ENCODE peak calls at places on chromosome 22, in nine cellular contexts. P is stomach, W is A549, L is tibial nerve, V is ovary, M is sigmoid colon, C is upper lobe of left lung, K is esophagus muscularis mucosa, B is suprapubic skin. I is an unnamed sample.

GRCh38 chr22:50656122-50657070 is 16.2 kb upstream of the SHANK3 start:
- DNase-seq in M (peak), V (no peak), L (no peak), B (no peak), P (no peak), K (no peak), C (peak), W (peak), I (no peak)

GRCh38 chr22:30290679-30291333 is 1.5 kb upstream of the CASTOR1 start:
- DNase-seq in W (no peak), B (peak), C (peak), V (peak), L (peak), P (peak), K (peak), M (peak), I (peak)

GRCh38 chr22:39518996-39519680 is 1.2 kb upstream of the ATF4 start:
- DNase-seq in W (peak), L (no peak), K (no peak), V (no peak), B (no peak), C (no peak), P (no peak), M (no peak), I (peak)

GRCh38 chr22:29617922-29618629 is 14.6 kb downstream of the NF2 start:
- DNase-seq in P (no peak), B (no peak), M (no peak), W (no peak), C (no peak), V (no peak), L (no peak), K (no peak), I (no peak)

GRCh38 chr22:28024422-28024888 is 105.4 kb upstream of the PITPNB start:
- DNase-seq in L (no peak), B (peak), P (peak), M (peak), W (no peak), C (no peak), K (no peak), V (no peak), I (no peak)

GRCh38 chr22:32533265-32534068 is 58.9 kb downstream of the FBXO7 start:
- DNase-seq in W (no peak), V (no peak), L (no peak), B (no peak), P (no peak), C (no peak), K (no peak), M (no peak), I (no peak)

GRCh38 chr22:43923191-43923590 is 414 bp upstream of the PNPLA3 start:
- DNase-seq in L (no peak), B (no peak), C (no peak), K (no peak), V (no peak), W (no peak), M (no peak), P (no peak), I (no peak)

GRCh38 chr22:38032681-38033521 is 24.3 kb upstream of the PICK1 start:
- DNase-seq in B (no peak), C (no peak), W (no peak), P (no peak), L (peak), V (no peak), M (peak), K (no peak), I (no peak)

GRCh38 chr22:32475428-32476010 is 908 bp downstream of the FBXO7 start:
- DNase-seq in L (no peak), V (peak), C (peak), P (peak), W (no peak), M (peak), K (no peak), B (no peak), I (peak)

DNA sequence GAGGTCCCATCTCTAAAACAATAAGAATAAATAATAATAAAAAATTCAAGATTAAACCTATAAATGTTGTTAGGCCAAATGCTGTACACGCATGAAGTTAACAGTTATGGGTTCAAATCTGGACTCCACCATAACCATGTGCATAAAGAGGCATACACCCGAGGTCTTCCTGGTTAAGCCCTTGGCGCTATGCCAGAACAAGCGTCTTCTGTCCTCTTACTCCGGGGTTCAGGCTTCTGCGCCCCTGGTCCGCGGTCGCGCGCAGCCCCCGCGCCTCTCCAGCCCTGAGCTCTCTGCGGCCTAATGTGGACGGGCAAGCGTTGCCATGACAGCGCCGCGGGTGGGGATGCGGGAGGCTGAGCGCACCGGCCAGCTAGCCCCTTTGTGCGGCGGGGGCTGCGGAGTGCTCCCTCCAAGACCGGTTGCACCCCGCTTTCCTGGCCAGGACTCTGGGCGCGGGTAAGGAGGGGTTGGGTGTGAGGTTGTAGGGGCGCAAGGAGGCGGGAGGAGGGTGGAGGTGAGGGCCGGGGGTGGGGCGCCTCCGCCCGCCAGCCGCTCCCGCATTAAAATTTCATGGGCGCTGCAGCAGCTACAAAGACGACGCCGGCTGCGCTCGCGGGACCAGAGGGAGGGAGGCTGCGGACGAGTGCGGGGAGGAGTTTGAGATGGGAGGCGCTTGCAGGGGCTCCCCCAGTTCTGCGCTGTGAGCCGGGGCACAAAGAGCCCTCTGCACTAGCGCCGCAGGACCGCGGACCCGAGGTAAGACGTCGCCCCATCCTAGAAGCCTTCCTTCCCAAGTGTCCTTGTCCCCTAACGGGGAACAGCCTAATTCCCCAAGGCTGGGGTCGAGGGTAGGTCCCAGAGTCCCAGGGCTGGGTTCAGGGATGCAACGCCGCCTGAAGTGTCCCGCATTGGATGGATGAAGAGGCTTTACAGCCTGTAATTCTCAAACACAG is at the start of gene MIAT:
- DNase-seq in C (peak), W (no peak), K (no peak), M (no peak), V (no peak), B (no peak), P (peak), L (no peak), I (peak)
- TF ChIP-seq EP300 in C (no peak), W (no peak), K (no peak), M (no peak), V (no peak), B (no peak), P (no peak), L (no peak), I (no peak)

DNA sequence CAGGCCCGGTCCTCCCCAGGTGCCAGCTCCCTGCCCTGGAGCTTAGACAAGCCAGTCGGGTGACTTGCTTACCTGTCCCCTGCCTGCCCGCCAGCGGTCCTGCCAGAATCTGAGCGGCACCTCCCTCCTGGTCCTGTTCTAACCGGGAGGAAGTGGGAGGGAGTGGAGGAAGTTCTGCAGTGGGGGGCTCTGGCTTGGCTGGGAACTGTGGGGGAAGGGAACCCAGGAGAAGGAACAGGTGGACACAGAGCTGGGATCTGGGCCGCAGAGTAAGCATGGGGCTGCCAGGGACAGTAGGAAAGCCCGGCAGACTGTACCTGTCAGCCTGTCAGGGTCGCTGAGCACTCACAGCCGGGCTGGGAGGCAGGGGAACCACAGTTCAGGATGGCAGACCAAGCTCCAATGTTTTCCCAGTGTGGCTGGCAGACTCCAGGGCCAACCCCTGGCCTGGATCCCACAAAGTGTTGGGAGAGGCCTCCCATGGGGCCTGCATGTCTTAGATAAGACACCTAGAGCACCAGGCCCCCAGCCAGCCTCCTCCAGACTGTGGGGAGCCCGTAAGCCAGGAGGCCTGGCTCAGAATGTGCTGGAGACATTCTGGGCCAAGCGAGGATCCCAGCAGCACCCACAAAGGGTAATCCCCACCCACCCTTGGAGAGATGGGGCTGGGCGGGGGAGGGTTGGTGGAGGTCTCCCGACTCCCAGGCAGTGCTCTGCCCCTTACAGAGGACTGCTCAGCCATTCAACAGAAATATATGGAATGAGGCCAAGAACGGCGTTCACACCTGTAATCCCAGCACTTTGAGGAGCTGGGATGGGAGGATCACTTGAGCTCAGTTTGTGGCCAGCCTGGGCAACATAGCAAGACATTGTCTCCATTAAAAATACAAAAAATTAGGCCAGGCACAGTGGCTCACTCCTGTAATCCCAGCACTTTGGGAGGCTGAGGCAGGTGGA is 2.3 kb downstream of the CYB5R3 start:
- DNase-seq in V (peak), C (peak), K (no peak), B (no peak), W (no peak), P (peak), L (no peak), M (no peak), I (peak)
- TF ChIP-seq EP300 in V (no peak), C (no peak), K (no peak), B (no peak), W (no peak), P (no peak), L (no peak), M (no peak), I (no peak)

DNA sequence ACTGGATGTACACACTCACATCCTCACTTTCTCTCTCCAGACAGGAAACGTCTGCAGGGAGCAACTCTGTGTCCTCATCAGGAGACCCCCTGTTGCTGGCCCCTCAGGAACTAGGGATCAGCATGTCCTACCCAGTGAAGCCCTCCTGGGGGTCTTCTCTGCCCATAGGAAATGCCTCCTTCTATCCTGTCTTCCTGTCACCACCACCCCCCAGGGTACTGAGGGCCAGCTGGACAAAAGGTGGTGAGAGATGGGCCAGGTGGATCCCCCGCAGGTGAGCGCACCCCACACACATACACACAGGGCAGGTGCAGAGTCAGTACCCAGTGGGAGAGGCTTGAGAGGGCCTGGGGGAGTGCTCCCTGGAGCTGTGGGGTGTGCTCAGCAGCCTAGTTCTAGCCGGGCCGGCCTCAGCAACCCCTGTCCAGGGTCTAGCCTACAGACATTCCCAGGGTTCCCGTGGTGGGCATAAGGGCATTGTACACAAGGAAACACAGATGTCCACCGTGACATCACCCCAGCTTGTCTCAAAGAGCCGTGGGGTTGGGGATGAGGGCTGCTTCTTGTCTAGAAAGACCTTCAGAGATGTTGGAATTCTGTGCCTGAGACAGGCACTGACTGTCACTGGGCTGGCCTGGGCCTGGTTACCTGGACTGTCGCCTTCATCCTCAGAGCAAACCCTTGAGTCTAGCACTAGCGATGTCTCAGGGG is 9.2 kb downstream of the GP1BB start:
- DNase-seq in V (no peak), M (no peak), P (no peak), K (no peak), C (no peak), B (no peak), L (no peak), W (no peak), I (no peak)
- TF ChIP-seq EP300 in V (no peak), M (no peak), P (no peak), K (no peak), C (no peak), B (no peak), L (no peak), W (no peak), I (no peak)

GRCh38 chr22:36470162-36470993 is 11.1 kb downstream of the TXN2 start:
- DNase-seq in W (peak), M (peak), K (no peak), V (peak), P (peak), L (peak), B (peak), C (peak), I (peak)
- TF ChIP-seq EP300 in W (no peak), M (no peak), K (no peak), V (no peak), P (no peak), L (peak), B (no peak), C (no peak), I (no peak)